ENCODE peak calls at places on chromosomes 5 and 9, in five cellular contexts. F, D, S, Z and T are unnamed samples.

GRCh38 chr9:83956288-83957028 is 23.6 kb downstream of the HNRNPK start:
- DNase-seq in F (peak; percentile 63), D (peak; percentile 95), S (peak; percentile 93), Z (peak; percentile 38), T (peak; percentile 93)

GRCh38 chr9:113580041-113580953 is 116.8 kb downstream of the RGS3 start:
- DNase-seq in F (peak; percentile 51), D (peak; percentile 98), S (peak; percentile 95), Z (no peak), T (peak; percentile 84)

GRCh38 chr5:115977988-115978387 is 15.7 kb downstream of the LVRN start:
- DNase-seq in F (peak; percentile 89), D (no peak), S (no peak), Z (peak; percentile 83), T (no peak)

GRCh38 chr5:914174-914573 is 21.5 kb downstream of the TRIP13 start:
- DNase-seq in F (no peak), D (no peak), S (no peak), Z (no peak), T (no peak)

GRCh38 chr5:1772634-1773033 is 27.0 kb downstream of the MRPL36 start:
- DNase-seq in F (peak; percentile 51), D (no peak), S (no peak), Z (peak; percentile 30), T (no peak)

GRCh38 chr5:43555895-43556606 is 826 bp downstream of the PAIP1 start:
- DNase-seq in F (peak; percentile 51), D (peak; percentile 90), S (peak; percentile 89), Z (peak; percentile 25), T (peak; percentile 75)

GRCh38 chr5:32984851-32985250 is 273.7 kb downstream of the NPR3 start:
- DNase-seq in F (peak; percentile 55), D (no peak), S (no peak), Z (peak; percentile 37), T (no peak)

GRCh38 chr5:132227485-132228240 is at the start of gene P4HA2:
- DNase-seq in F (peak; percentile 69), D (peak; percentile 96), S (peak; percentile 94), Z (peak; percentile 45), T (peak; percentile 90)

GRCh38 chr9:97507585-97507984 is 6.1 kb downstream of the TMOD1 start:
- DNase-seq in F (no peak), D (no peak), S (no peak), Z (no peak), T (no peak)

GRCh38 chr5:150505041-150505511 is 2.9 kb upstream of the NDST1 start:
- DNase-seq in F (peak; percentile 67), D (no peak), S (no peak), Z (peak; percentile 58), T (peak; percentile 32)

GRCh38 chr5:150505816-150506215 is 2.1 kb upstream of the NDST1 start:
- DNase-seq in F (no peak), D (no peak), S (no peak), Z (no peak), T (no peak)

GRCh38 chr5:150508021-150508640 is at the start of gene NDST1:
- DNase-seq in F (no peak), D (no peak), S (no peak), Z (no peak), T (peak; percentile 53)

GRCh38 chr5:150507283-150508020 is 479 bp upstream of the NDST1 start:
- DNase-seq in F (no peak), D (no peak), S (no peak), Z (no peak), T (peak; percentile 81)

GRCh38 chr5:150506571-150507282 is 1.2 kb upstream of the NDST1 start:
- DNase-seq in F (no peak), D (no peak), S (no peak), Z (no peak), T (peak; percentile 37)
- H3K4me1 ChIP-seq in F (peaks cover 42% of the 10 kb centered on the region), D (peaks cover 43% of the 10 kb centered on the region), S (peaks cover 65% of the 10 kb centered on the region), Z (peaks cover 65% of the 10 kb centered on the region), T (peaks cover 70% of the 10 kb centered on the region)

DNA sequence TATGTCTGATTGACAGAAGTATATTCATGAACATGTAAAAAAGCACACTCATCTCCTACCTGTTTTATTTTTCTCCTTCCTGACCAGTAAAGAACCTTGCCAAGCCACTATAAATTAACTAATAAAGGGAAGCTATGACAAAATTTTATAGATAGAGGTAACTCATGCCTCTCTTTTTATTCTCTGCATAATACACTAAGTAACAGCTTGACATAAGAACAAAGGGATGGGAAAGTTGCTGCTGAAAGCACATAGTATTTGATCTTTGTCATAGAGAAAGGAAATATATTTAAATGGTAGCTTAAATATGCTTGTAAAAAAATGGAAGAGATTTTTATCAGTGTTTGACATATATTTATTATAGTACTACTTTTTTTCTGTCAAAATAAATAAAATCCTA is 1065.7 kb upstream of the CDH9 start:
- DNase-seq in F (no peak), D (no peak), S (no peak), Z (no peak), T (no peak)
- TF ChIP-seq CTCF in F (no peak), D (no peak), S (no peak), Z (no peak), T (no peak)

DNA sequence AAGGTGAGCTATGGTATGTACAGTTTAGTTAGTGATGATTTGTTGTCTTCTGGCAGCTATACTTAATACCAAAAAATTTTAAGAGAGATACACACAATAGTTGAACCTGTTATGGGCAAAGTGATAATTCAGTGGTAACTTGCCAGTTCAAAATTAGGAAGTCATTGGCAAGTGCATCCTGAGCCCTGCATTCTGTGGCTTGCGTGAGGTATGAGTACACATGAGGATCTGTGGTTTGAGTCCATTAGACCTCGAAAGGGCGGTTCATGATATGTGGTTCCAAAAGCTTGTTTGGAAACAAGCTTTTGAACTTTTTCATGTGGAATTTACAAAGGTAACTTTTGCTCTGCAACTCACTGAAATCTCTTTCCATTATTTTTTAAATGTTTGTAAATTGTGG is 47.0 kb downstream of the GPR21 start:
- DNase-seq in F (no peak), D (no peak), S (no peak), Z (no peak), T (no peak)
- H3K4me3 ChIP-seq in F (no peak overlapping the region), D (no peak overlapping the region), S (no peak overlapping the region), Z (no peak overlapping the region), T (no peak overlapping the region)

DNA sequence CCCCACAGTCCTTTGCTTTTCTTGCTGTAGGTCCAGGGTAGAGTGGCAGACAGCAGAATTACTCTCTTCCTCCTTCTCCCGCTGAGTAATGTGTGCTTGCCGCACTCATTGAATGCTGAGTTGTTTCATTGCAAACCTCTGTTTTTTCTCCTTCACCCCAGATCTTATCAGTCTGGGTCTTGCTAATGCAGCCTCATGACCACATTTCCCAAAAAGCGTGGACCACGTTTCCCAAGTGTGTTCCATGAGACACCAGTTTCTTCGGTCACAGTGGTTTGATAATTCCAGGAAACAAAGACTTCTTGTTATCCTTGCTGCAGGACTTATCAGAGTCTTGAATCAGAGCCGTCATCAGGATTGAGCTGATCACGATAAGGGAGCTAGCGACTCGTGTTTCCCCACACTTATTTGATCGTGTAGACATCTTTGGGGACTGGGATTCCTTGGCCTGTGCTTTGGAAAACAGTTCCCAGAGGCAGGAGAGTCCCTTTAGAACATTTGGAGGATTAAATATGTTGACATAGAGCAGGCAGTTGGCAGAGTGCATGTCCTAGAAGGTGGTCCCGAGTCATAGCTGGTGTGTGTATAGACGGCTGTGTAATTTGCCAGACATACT is 4.4 kb downstream of the LRRC8A start:
- DNase-seq in F (peak; percentile 92), D (no peak), S (no peak), Z (peak; percentile 92), T (no peak)
- H3K4me1 ChIP-seq in F (peaks cover 6% of the 10 kb centered on the region), D (peaks cover 15% of the 10 kb centered on the region), S (peaks cover 10% of the 10 kb centered on the region), Z (peaks cover 49% of the 10 kb centered on the region), T (peaks cover 19% of the 10 kb centered on the region)

GRCh38 chr5:51960617-51961115 is 577.4 kb downstream of the ISL1 start:
- DNase-seq in F (no peak), D (no peak), S (no peak), Z (no peak), T (no peak)
- TF ChIP-seq CTCF in F (no peak), D (no peak), S (no peak), Z (peak; percentile 28), T (no peak)

GRCh38 chr9:89467278-89467625 is 30.7 kb downstream of the SEMA4D start:
- DNase-seq in F (no peak), D (no peak), S (no peak), Z (no peak), T (no peak)
- H3K4me3 ChIP-seq in F (no peak overlapping the region), D (no peak overlapping the region), S (no peak overlapping the region), Z (no peak overlapping the region), T (no peak overlapping the region)

DNA sequence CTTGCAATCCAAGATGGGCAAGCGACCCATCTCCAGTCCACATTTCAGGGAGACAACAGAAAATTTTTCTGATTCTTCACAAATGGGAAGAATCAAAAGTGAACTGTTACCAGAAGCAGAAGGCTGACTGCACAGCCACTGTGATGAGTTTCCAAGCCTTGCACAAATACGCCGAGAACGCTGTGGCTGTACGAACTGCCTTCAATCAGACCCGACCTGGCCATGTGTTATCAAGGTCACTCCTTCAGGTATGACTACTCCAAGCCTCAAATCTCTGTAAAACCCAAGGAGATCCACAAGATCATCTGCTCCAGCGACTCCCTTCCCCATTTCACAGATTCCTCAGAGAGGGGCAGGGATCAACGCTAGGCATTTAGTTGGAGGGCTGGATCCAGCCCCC is 26.9 kb downstream of the RAPGEF1 start:
- DNase-seq in F (no peak), D (no peak), S (no peak), Z (no peak), T (no peak)
- H3K4me1 ChIP-seq in F (peaks cover 21% of the 10 kb centered on the region), D (peaks cover 23% of the 10 kb centered on the region), S (peaks cover 14% of the 10 kb centered on the region), Z (peaks cover 20% of the 10 kb centered on the region), T (peaks cover 8% of the 10 kb centered on the region)